ENCODE peak calls at places on chromosomes 6 and 20, in eight cellular contexts. I, U, R, A, V, G, E and F are unnamed samples.

GRCh38 chr20:11918280-11918952 is 723 bp downstream of the BTBD3 start:
- DNase-seq in I (no peak), U (no peak), R (no peak), A (no peak), V (no peak), G (no peak), E (no peak), F (no peak)

GRCh38 chr6:15322781-15323536 is 77.1 kb downstream of the JARID2 start:
- DNase-seq in I (no peak), U (no peak), R (no peak), A (peak; percentile 57), V (no peak), G (peak; percentile 47), E (peak; percentile 65), F (no peak)

GRCh38 chr6:158907931-158908330 is 88.8 kb upstream of the EZR start:
- DNase-seq in I (no peak), U (no peak), R (no peak), A (no peak), V (no peak), G (peak; percentile 51), E (no peak), F (no peak)

GRCh38 chr6:148807784-148808183 is 61.0 kb downstream of the UST start:
- DNase-seq in I (no peak), U (no peak), R (no peak), A (no peak), V (no peak), G (no peak), E (no peak), F (no peak)

GRCh38 chr6:56552212-56553130 is 90.2 kb downstream of the DST start:
- DNase-seq in I (no peak), U (no peak), R (no peak), A (peak; percentile 76), V (no peak), G (no peak), E (no peak), F (no peak)

GRCh38 chr6:116528800-116529199 is 16.7 kb downstream of the TRAPPC3L start:
- DNase-seq in I (no peak), U (no peak), R (no peak), A (peak; percentile 28), V (no peak), G (no peak), E (no peak), F (no peak)

GRCh38 chr6:105459884-105460283 is 57.0 kb upstream of the PREP start:
- DNase-seq in I (no peak), U (peak; percentile 1), R (no peak), A (peak; percentile 35), V (no peak), G (no peak), E (no peak), F (no peak)

GRCh38 chr6:109304284-109305015 is 77.8 kb downstream of the CD164 start:
- DNase-seq in I (peak; percentile 10), U (no peak), R (no peak), A (no peak), V (no peak), G (no peak), E (no peak), F (no peak)

GRCh38 chr6:157873735-157874344 is 50.8 kb downstream of the SNX9 start:
- DNase-seq in I (peak; percentile 78), U (peak; percentile 43), R (no peak), A (peak; percentile 64), V (peak; percentile 67), G (peak; percentile 85), E (peak; percentile 89), F (peak; percentile 68)

GRCh38 chr6:5979650-5980427 is 26.9 kb downstream of the NRN1 start:
- DNase-seq in I (no peak), U (no peak), R (no peak), A (peak; percentile 5), V (peak; percentile 55), G (no peak), E (no peak), F (no peak)

GRCh38 chr20:24768226-24768625 is 180.8 kb upstream of the CST7 start:
- DNase-seq in I (peak; percentile 1), U (no peak), R (no peak), A (no peak), V (no peak), G (no peak), E (no peak), F (no peak)

GRCh38 chr6:163721435-163721834 is 306.9 kb downstream of the QKI start:
- DNase-seq in I (no peak), U (no peak), R (no peak), A (no peak), V (no peak), G (no peak), E (no peak), F (no peak)

GRCh38 chr6:81553246-81553645 is 199.2 kb downstream of the TENT5A start:
- DNase-seq in I (no peak), U (no peak), R (no peak), A (peak; percentile 64), V (no peak), G (no peak), E (no peak), F (no peak)

GRCh38 chr6:109580519-109580918 is 97.5 kb upstream of the ZBTB24 start:
- DNase-seq in I (no peak), U (no peak), R (no peak), A (peak; percentile 20), V (no peak), G (no peak), E (no peak), F (no peak)

GRCh38 chr20:23668477-23668951 is 20.3 kb downstream of the CST4 start:
- DNase-seq in I (peak; percentile 53), U (peak; percentile 84), R (no peak), A (peak; percentile 50), V (peak; percentile 75), G (peak; percentile 50), E (peak; percentile 59), F (peak; percentile 33)

GRCh38 chr6:131135244-131136020 is at the start of gene AKAP7:
- DNase-seq in I (peak; percentile 76), U (peak; percentile 74), R (peak; percentile 96), A (peak; percentile 39), V (peak; percentile 57), G (peak; percentile 73), E (peak; percentile 83), F (peak; percentile 66)
- TF ChIP-seq POLR2A in I (peak; percentile 45), U (peak; percentile 51), R (peak; percentile 36), A (no peak), V (peak; percentile 37), G (no peak), E (no peak), F (peak; percentile 45)

GRCh38 chr6:11912420-11912819 is 99.7 kb upstream of the HIVEP1 start:
- DNase-seq in I (no peak), U (no peak), R (no peak), A (no peak), V (no peak), G (no peak), E (no peak), F (no peak)
- TF ChIP-seq POLR2A in I (no peak), U (no peak), R (no peak), A (no peak), V (no peak), G (no peak), E (no peak), F (no peak)

GRCh38 chr6:44060622-44061374 is 66.5 kb downstream of the MRPL14 start:
- DNase-seq in I (no peak), U (no peak), R (no peak), A (no peak), V (no peak), G (no peak), E (no peak), F (no peak)

GRCh38 chr6:44059359-44060342 is 67.6 kb downstream of the MRPL14 start:
- DNase-seq in I (no peak), U (no peak), R (no peak), A (peak; percentile 59), V (no peak), G (peak; percentile 54), E (no peak), F (no peak)

GRCh38 chr6:44057238-44057930 is 69.9 kb downstream of the MRPL14 start:
- DNase-seq in I (no peak), U (no peak), R (no peak), A (peak; percentile 34), V (no peak), G (no peak), E (no peak), F (no peak)

GRCh38 chr6:44057931-44058616 is 69.2 kb downstream of the MRPL14 start:
- DNase-seq in I (no peak), U (no peak), R (no peak), A (peak; percentile 73), V (peak; percentile 74), G (no peak), E (no peak), F (no peak)

GRCh38 chr6:44058617-44059358 is 68.5 kb downstream of the MRPL14 start:
- DNase-seq in I (peak; percentile 87), U (peak; percentile 85), R (peak; percentile 82), A (peak; percentile 100), V (no peak), G (peak; percentile 74), E (no peak), F (peak; percentile 76)
- TF ChIP-seq POLR2A in I (no peak), U (no peak), R (no peak), A (peak; percentile 70), V (no peak), G (no peak), E (no peak), F (peak; percentile 37)

GRCh38 chr6:26053929-26054658 is 33.1 kb upstream of the HFE start:
- DNase-seq in I (no peak), U (no peak), R (no peak), A (peak; percentile 16), V (no peak), G (no peak), E (no peak), F (no peak)

GRCh38 chr6:26054659-26054936 is 32.6 kb upstream of the HFE start:
- DNase-seq in I (no peak), U (no peak), R (no peak), A (no peak), V (no peak), G (no peak), E (no peak), F (no peak)

GRCh38 chr6:26056583-26057350 is 30.5 kb upstream of the HFE start:
- DNase-seq in I (peak; percentile 31), U (peak; percentile 55), R (no peak), A (peak; percentile 11), V (peak; percentile 27), G (no peak), E (peak; percentile 57), F (no peak)

GRCh38 chr6:26055670-26056582 is 31.3 kb upstream of the HFE start:
- DNase-seq in I (peak; percentile 94), U (peak; percentile 87), R (peak; percentile 94), A (peak; percentile 85), V (peak; percentile 94), G (peak; percentile 94), E (peak; percentile 94), F (peak; percentile 91)

DNA sequence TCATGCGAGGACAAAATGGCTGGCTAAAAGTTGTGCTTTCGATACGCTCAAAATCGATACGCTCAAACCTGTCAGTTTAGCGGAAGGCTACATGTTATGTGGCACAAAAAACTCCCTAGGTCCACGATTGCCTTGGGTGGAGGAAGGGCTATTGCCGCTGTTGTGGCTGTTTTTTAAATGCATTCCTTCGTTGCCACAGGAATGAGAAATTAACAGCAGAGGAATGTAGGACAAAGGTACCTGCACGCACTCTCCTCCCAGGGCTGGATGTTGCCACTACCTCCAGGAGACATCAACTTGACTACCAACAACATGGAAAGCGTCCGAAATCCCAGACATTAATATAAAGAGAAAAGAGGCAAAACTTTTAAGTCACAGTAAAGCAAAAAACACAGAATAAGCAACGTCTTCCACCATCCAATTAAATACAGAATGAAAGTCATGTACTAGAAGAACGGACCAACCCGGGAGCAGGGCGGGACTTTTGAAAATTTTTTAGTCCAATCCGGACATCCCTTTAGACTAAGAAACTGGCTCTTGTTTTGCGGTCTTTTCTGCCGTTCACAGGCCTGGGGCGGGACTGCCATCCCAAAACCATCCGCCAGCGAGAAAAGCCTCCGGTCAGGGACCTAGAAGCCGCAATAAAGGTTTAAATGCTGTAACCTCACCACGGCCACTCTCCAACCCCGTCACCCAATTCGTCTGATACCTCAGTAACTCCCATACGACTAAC is 32.1 kb upstream of the HFE start:
- DNase-seq in I (peak; percentile 94), U (peak; percentile 70), R (no peak), A (peak; percentile 96), V (peak; percentile 95), G (peak; percentile 87), E (peak; percentile 81), F (peak; percentile 84)
- TF ChIP-seq POLR2A in I (peak; percentile 30), U (peak; percentile 66), R (peak; percentile 60), A (peak; percentile 92), V (peak; percentile 44), G (no peak), E (peak; percentile 30), F (peak; percentile 7)